ENCODE peak calls at places on chromosomes 1 and 21, in five cellular contexts. G, K, B, E and O are unnamed samples.

GRCh38 chr1:2178875-2179274 is 15.7 kb downstream of the FAAP20 start:
- DNase-seq in K (no peak), E (no peak), B (no peak), G (no peak), O (no peak)

GRCh38 chr1:156086256-156086662 is 4.0 kb upstream of the MEX3A start:
- DNase-seq in B (peak; percentile 50), E (no peak), G (no peak), K (no peak), O (no peak)

GRCh38 chr1:41109316-41110263 is 88.1 kb upstream of the SLFNL1 start:
- DNase-seq in K (no peak), E (no peak), G (peak; percentile 70), B (peak; percentile 95), O (peak; percentile 97)

GRCh38 chr21:34129971-34130597 is 56.7 kb downstream of the MRPS6 start:
- DNase-seq in G (peak; percentile 88), E (peak; percentile 68), B (peak; percentile 48), K (peak; percentile 61), O (no peak)

GRCh38 chr1:31572323-31573104 is 3.8 kb upstream of the TINAGL1 start:
- DNase-seq in G (no peak), B (peak; percentile 50), K (no peak), E (no peak), O (peak; percentile 96)

GRCh38 chr1:14842891-14843290 is 244.4 kb downstream of the KAZN start:
- DNase-seq in E (no peak), B (peak; percentile 77), K (no peak), G (no peak), O (no peak)

GRCh38 chr21:33207471-33208149 is 22.1 kb upstream of the IFNAR2 start:
- DNase-seq in G (no peak), K (no peak), E (no peak), B (no peak), O (peak; percentile 13)

GRCh38 chr21:43370888-43371570 is 55.9 kb downstream of the SIK1 start:
- DNase-seq in K (no peak), G (no peak), B (no peak), E (no peak), O (no peak)

GRCh38 chr1:20551945-20552727 is at the start of gene FAM43B:
- DNase-seq in E (peak; percentile 77), B (no peak), K (peak; percentile 80), G (peak; percentile 77), O (peak; percentile 65)

GRCh38 chr1:45111239-45111638 is 95.2 kb downstream of the ZSWIM5 start:
- DNase-seq in G (no peak), B (no peak), E (no peak), K (no peak), O (no peak)

GRCh38 chr1:150235436-150235851 is 468 bp downstream of the ANP32E start:
- DNase-seq in B (no peak), E (no peak), K (no peak), G (peak; percentile 37), O (no peak)

GRCh38 chr1:158809261-158809660 is 21.9 kb upstream of the MNDA start:
- DNase-seq in K (no peak), E (no peak), G (no peak), B (no peak), O (no peak)

GRCh38 chr1:12486401-12487005 is 131.5 kb downstream of the DHRS3 start:
- DNase-seq in E (no peak), B (no peak), K (no peak), G (peak; percentile 77), O (peak; percentile 77)

GRCh38 chr1:229121845-229122436 is 149.0 kb upstream of the RAB4A start:
- DNase-seq in K (no peak), E (no peak), B (no peak), G (no peak), O (no peak)

GRCh38 chr1:3159121-3159520 is 90.1 kb downstream of the PRDM16 start:
- DNase-seq in B (no peak), K (no peak), E (no peak), G (no peak), O (no peak)

GRCh38 chr1:46203738-46204405 is 738 bp downstream of the LURAP1 start:
- DNase-seq in K (no peak), G (no peak), E (peak; percentile 38), B (no peak), O (no peak)

GRCh38 chr1:32339363-32339978 is 3.4 kb upstream of the MARCKSL1 start:
- DNase-seq in G (no peak), B (peak; percentile 86), K (no peak), E (no peak), O (peak; percentile 49)

GRCh38 chr1:64894438-64895196 is 71.7 kb downstream of the JAK1 start:
- DNase-seq in K (no peak), G (no peak), B (no peak), E (no peak), O (peak; percentile 44)

GRCh38 chr1:90434460-90434859 is 282.6 kb downstream of the BARHL2 start:
- DNase-seq in B (peak; percentile 1), E (peak; percentile 44), G (peak; percentile 33), K (no peak), O (no peak)

GRCh38 chr1:91764471-91765115 is 121.4 kb downstream of the TGFBR3 start:
- DNase-seq in K (peak; percentile 11), G (peak; percentile 73), E (peak; percentile 67), B (no peak), O (peak; percentile 43)

GRCh38 chr1:180310095-180310494 is 80.0 kb downstream of the LHX4 start:
- DNase-seq in G (peak; percentile 8), K (no peak), E (no peak), B (peak; percentile 53), O (peak; percentile 93)

GRCh38 chr21:17585875-17586450 is 26.7 kb downstream of the BTG3 start:
- DNase-seq in K (peak; percentile 15), E (no peak), B (peak; percentile 62), G (peak; percentile 50), O (peak; percentile 23)

GRCh38 chr1:94622757-94623156 is 81.2 kb upstream of the F3 start:
- DNase-seq in E (no peak), G (peak; percentile 68), K (peak; percentile 33), B (peak; percentile 61), O (peak; percentile 86)

GRCh38 chr1:185917646-185918045 is 183.5 kb downstream of the HMCN1 start:
- DNase-seq in K (peak; percentile 21), B (peak; percentile 66), E (peak; percentile 56), G (peak; percentile 77), O (peak; percentile 22)

GRCh38 chr1:168498159-168498609 is 45.6 kb downstream of the XCL2 start:
- DNase-seq in K (no peak), E (no peak), B (peak; percentile 56), G (no peak), O (no peak)

GRCh38 chr1:207830788-207831187 is 78.9 kb downstream of the CD46 start:
- DNase-seq in E (no peak), G (no peak), K (no peak), B (no peak), O (no peak)

GRCh38 chr1:231724876-231725647 is 98.5 kb downstream of the DISC1 start:
- DNase-seq in B (peak; percentile 36), E (peak; percentile 77), G (peak; percentile 93), K (peak; percentile 8), O (peak; percentile 25)

GRCh38 chr1:87000460-87000859 is 86.0 kb downstream of the HS2ST1 start:
- DNase-seq in B (no peak), K (no peak), G (no peak), E (no peak), O (no peak)
- H3K4ac ChIP-seq in B (no peak overlapping the region), K (no peak overlapping the region), G (no peak overlapping the region), E (no peak overlapping the region), O (no peak overlapping the region)

DNA sequence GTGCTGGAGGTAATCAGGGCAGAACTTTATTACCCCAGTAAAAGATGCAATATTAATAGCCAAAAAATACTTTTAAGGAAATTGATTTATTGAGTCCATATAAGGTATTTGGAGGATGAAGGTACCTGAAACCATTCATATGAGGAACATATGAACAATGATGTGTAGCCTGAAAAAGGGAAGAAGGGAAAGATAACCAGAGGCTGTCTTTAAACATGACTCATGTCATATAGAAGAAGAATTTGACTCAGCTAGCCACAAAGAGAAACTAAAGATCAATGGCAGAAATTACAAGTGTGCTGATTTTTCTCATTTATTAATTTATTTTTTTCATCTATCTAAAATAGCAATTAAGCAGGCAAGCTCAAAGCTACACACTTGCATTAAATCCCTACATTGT is 136.2 kb upstream of the DUSP10 start:
- DNase-seq in K (no peak), B (peak; percentile 35), G (no peak), E (no peak), O (no peak)
- H3K4me1 ChIP-seq in K (no peaks in the 10 kb centered on the region), B (peaks cover 16% of the 10 kb centered on the region), G (peaks cover 3% of the 10 kb centered on the region), E (no peaks in the 10 kb centered on the region), O (no peaks in the 10 kb centered on the region)

GRCh38 chr21:28783641-28784185 is 209.0 kb downstream of the LTN1 start:
- DNase-seq in K (no peak), G (no peak), E (no peak), B (no peak), O (no peak)

GRCh38 chr21:28775071-28775470 is 217.6 kb downstream of the LTN1 start:
- DNase-seq in K (no peak), G (no peak), B (no peak), E (no peak), O (no peak)

GRCh38 chr21:28781602-28782274 is 210.9 kb downstream of the LTN1 start:
- DNase-seq in B (peak; percentile 51), E (no peak), G (no peak), K (no peak), O (no peak)

GRCh38 chr21:28776251-28776650 is 216.4 kb downstream of the LTN1 start:
- DNase-seq in B (peak; percentile 96), E (no peak), G (no peak), K (no peak), O (no peak)

DNA sequence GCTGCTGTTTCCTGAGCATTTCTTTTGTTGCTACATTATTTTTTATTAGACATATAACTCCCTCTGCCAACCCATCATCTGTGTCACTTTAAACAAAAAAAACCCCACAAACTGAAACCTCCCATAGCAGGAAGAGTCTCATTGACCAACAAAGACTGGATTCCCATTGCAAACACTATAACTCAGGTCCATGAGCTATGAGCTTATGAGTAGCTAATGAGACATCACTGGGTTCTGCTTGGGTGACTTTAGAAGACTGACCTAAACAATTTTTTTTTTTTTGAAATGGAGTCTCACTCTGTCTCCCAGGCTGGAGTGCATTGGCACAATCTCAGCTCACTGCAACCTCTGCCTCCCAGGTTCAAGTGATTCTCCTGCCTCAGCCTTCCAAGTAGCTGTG is 212.8 kb downstream of the LTN1 start:
- DNase-seq in B (no peak), K (no peak), G (no peak), E (no peak), O (no peak)
- H3K4ac ChIP-seq in B (no peak overlapping the region), K (no peak overlapping the region), G (no peak overlapping the region), E (no peak overlapping the region), O (no peak overlapping the region)

DNA sequence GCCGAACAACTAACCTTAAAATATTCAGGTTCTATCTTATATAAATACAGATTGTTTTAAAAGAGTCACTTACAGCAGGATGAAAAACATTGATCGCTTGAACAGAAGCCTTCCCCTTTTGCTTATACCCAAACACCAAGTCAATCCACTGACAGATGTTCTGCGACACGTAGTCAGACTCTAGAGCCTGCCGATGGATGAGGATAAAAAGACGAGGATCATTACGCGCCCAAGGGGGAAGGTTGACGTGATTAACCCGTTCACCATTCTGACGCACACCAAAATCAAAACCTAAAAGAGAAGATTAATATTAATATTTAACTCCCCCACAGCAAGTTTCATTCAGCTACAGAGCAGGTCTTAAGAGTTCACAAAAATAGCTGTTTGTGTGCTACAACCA is 59.4 kb upstream of the GNG4 start:
- DNase-seq in G (no peak), K (no peak), B (no peak), E (no peak), O (no peak)
- H3K4me1 ChIP-seq in G (no peaks in the 10 kb centered on the region), K (no peaks in the 10 kb centered on the region), B (peaks cover 4% of the 10 kb centered on the region), E (no peaks in the 10 kb centered on the region), O (no peaks in the 10 kb centered on the region)

GRCh38 chr21:44891631-44892031 is 18.1 kb upstream of the PTTG1IP start:
- DNase-seq in B (no peak), K (no peak), E (no peak), G (no peak), O (no peak)
- H3K4ac ChIP-seq in B (no peak overlapping the region), K (no peak overlapping the region), E (no peak overlapping the region), G (no peak overlapping the region), O (no peak overlapping the region)